ENCODE peak calls at places on chromosome 4, in seven cellular contexts. W is astrocyte of the spinal cord; K is uterus; O is occipital lobe; N is AG04450; Q is germinal center; H is activated naive CD8-positive, alpha-beta T cell treated with anti-CD3 and anti-CD28 coated beads, Interleukin-2, amount 50 U/mL, for 24 hours. S is an unnamed sample.

GRCh38 chr4:111923786-111924185 is 221.5 kb upstream of the FAM241A start:
- DNase-seq in W (peak), K (no peak), O (no peak), N (no peak), Q (no peak), H (no peak), S (no peak)

GRCh38 chr4:114077610-114078009 is 98.2 kb upstream of the ARSJ start:
- DNase-seq in W (peak), K (no peak), O (no peak), N (peak), Q (no peak), H (no peak), S (peak)

GRCh38 chr4:187286536-187286935 is 562.9 kb upstream of the FAT1 start:
- DNase-seq in W (no peak), K (no peak), O (no peak), N (no peak), Q (no peak), H (no peak), S (no peak)

GRCh38 chr4:1536579-1537409 is 130.6 kb upstream of the NKX1-1 start:
- DNase-seq in W (no peak), K (no peak), O (no peak), N (no peak), Q (no peak), H (no peak), S (no peak)

GRCh38 chr4:75886104-75886503 is 16.1 kb downstream of the PPEF2 start:
- DNase-seq in W (no peak), K (no peak), O (no peak), N (no peak), Q (no peak), H (no peak), S (no peak)

GRCh38 chr4:58566260-58566659 is 1456.1 kb upstream of the IGFBP7 start:
- DNase-seq in W (no peak), K (no peak), O (no peak), N (no peak), Q (no peak), H (no peak), S (peak)

GRCh38 chr4:184843984-184844554 is 18.3 kb upstream of the ACSL1 start:
- DNase-seq in W (no peak), K (no peak), O (no peak), N (no peak), Q (no peak), H (no peak), S (no peak)

GRCh38 chr4:113383111-113383785 is 333.8 kb downstream of the ANK2 start:
- DNase-seq in W (peak), K (peak), O (no peak), N (no peak), Q (no peak), H (no peak), S (no peak)

GRCh38 chr4:169397762-169398161 is 127.0 kb upstream of the SH3RF1 start:
- DNase-seq in W (peak), K (no peak), O (no peak), N (no peak), Q (no peak), H (no peak), S (peak)

GRCh38 chr4:149112109-149112508 is 669.9 kb upstream of the NR3C2 start:
- DNase-seq in W (no peak), K (no peak), O (no peak), N (no peak), Q (no peak), H (no peak), S (no peak)

GRCh38 chr4:84826681-84827080 is 139.8 kb downstream of the WDFY3 start:
- DNase-seq in W (no peak), K (no peak), O (no peak), N (no peak), Q (no peak), H (no peak), S (peak)

S was measured in NCI-H69.